ENCODE peak calls at places on chromosomes 1 and 21, in eight cellular contexts. O is SK-N-SH, B is suprapubic skin, V is stomach, F is transverse colon, X is GM12878, A is ovary, J is H1. K is an unnamed sample. For H3K4me1, the result is how much of the 10 kb centered on the place peaks cover.

GRCh38 chr1:201886103-201886885 is 2.4 kb upstream of the SHISA4 start:
- DNase-seq in A (no peak), V (no peak), O (no peak), F (no peak), X (no peak), B (peak), J (no peak), K (no peak)

GRCh38 chr21:46001821-46002681 is 20.5 kb downstream of the COL6A1 start:
- DNase-seq in A (peak), B (peak), F (no peak), J (peak), V (peak), O (peak), X (no peak), K (peak)

GRCh38 chr1:35931424-35932157 is 686 bp downstream of the AGO3 start:
- DNase-seq in V (peak), X (no peak), A (peak), B (no peak), F (peak), J (no peak), O (peak), K (no peak)

GRCh38 chr1:213947200-213947775 is 40.5 kb upstream of the PROX1 start:
- DNase-seq in O (no peak), J (no peak), V (peak), X (no peak), B (no peak), F (no peak), A (no peak), K (no peak)

GRCh38 chr1:14915356-14916054 is 238.0 kb upstream of the TMEM51 start:
- DNase-seq in A (peak), F (peak), X (no peak), J (peak), V (peak), O (peak), B (no peak), K (no peak)

GRCh38 chr1:57623039-57623790 is 199.4 kb upstream of the DAB1 start:
- DNase-seq in B (no peak), X (no peak), V (no peak), O (no peak), A (peak), F (no peak), J (peak), K (no peak)

GRCh38 chr1:91557039-91557690 is 56.5 kb downstream of the CDC7 start:
- DNase-seq in A (no peak), F (no peak), B (no peak), X (no peak), J (no peak), V (no peak), O (no peak), K (no peak)

GRCh38 chr1:12098786-12099185 is 35.7 kb downstream of the TNFRSF8 start:
- DNase-seq in V (no peak), F (no peak), X (no peak), J (no peak), A (no peak), B (no peak), O (no peak), K (no peak)

GRCh38 chr1:224182866-224183590 is at the start of gene DEGS1:
- DNase-seq in J (peak), O (peak), F (peak), X (no peak), V (peak), A (peak), B (peak), K (peak)

GRCh38 chr1:33007190-33008050 is 29.3 kb downstream of the AK2 start:
- DNase-seq in A (no peak), O (peak), B (no peak), X (no peak), F (peak), J (no peak), V (peak), K (no peak)

GRCh38 chr1:239810071-239810481 is 281.6 kb upstream of the FMN2 start:
- DNase-seq in J (no peak), X (no peak), V (no peak), A (no peak), O (no peak), F (no peak), B (no peak), K (no peak)

GRCh38 chr21:44767834-44768831 is 33.5 kb downstream of the UBE2G2 start:
- DNase-seq in J (no peak), A (no peak), X (no peak), O (no peak), V (no peak), F (no peak), B (peak), K (peak)

GRCh38 chr1:153404768-153405167 is 11.6 kb upstream of the S100A7A start:
- DNase-seq in J (peak), B (no peak), O (peak), A (no peak), X (no peak), F (peak), V (peak), K (no peak)

GRCh38 chr1:152451254-152451653 is 37.2 kb upstream of the CRNN start:
- DNase-seq in A (no peak), V (no peak), O (no peak), X (no peak), F (no peak), B (no peak), J (no peak), K (no peak)

DNA sequence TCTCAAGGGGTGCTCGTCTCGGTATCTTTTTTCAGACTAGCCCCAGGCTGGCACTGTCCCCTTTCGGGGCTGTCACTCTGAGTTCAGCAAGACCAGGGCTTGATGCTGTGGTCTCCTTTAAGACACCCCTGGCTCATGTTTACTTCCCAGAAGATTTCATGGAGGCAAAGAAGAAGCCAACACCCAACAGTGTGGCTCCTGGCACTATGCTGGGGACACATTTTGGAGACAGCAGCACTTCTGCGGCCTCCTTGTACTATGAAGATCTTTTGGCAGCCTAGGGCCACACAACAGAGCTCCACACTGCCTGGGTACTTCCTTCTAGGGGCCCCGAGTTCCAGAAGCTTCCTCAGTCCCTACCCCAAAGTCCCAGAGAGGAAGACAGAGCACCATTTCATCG is 24.6 kb downstream of the ECE1 start:
- DNase-seq in O (no peak), B (no peak), J (no peak), V (no peak), A (no peak), F (no peak), X (no peak), K (no peak)
- H3K4me1 ChIP-seq in O (half or more), B (under half), J (under half), V (half or more), A (under half), F (under half), X (under half), K (half or more)

DNA sequence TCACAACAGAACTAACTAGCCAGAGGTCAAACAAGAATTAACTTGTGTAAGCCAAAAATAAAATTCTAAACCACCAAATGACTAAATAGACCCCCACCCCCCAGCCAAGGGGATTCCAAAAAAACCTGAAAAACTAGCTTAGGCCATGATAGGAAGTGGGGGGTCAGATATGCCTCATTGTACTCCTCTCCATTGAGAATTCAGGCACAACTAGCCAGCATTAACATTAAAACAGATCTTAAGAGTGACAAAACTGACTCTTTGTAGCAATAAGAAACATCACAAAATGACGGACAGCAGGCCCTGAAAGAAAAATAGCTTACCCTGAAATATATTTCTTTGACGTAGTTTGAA is 103.0 kb upstream of the ETV3 start:
- DNase-seq in O (no peak), F (no peak), A (no peak), X (no peak), V (no peak), B (no peak), J (no peak), K (no peak)
- H3K27ac ChIP-seq in O (no peak), F (no peak), A (no peak), X (no peak), V (peak), B (no peak), J (peak), K (no peak)

DNA sequence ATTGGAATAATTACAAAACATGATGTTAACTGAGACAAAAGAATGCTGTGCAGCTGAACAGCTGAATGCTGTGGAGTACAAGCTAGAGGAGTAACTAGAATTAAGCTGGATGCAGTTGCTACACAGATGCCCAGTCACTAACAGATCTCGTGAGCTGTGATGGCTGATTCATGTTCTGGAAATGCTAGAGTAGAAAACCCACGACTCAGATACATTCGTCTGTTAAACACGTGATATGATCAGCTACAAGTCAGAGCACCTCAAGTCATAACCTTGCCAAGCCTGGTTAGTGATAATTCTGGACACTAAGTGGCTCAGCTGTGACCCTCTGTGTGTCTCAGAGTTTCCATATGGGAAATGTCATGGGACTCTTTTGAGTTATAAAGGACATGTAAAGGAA is 89.7 kb upstream of the ESRRG start:
- DNase-seq in J (no peak), F (no peak), A (no peak), V (no peak), O (no peak), X (no peak), B (no peak), K (no peak)
- TF ChIP-seq EP300 in J (no peak), F (no peak), A (no peak), V (no peak), O (peak), X (no peak), B (no peak), K (no peak)

DNA sequence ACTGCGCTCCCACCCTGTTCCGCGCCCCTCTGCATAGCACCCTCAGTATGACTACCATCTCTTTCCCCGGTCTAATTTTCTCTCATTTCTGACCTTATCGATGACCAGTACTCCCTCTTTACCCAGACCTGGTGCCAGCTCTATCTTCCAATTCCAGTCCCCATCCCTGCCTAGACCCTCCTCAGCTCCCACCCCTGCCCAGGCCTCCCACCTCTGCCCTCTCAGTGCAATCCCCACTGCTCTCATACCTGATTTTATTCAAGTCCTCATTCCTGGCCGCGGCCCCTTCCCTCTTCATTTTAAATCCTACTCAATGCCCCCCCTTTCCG is 1.3 kb downstream of the USP24 start:
- DNase-seq in J (peak), O (peak), F (no peak), A (no peak), X (no peak), B (no peak), V (no peak), K (peak)
- H3K4me1 ChIP-seq in J (under half), O (under half), F (half or more), A (under half), X (under half), B (half or more), V (under half), K (half or more)

GRCh38 chr21:41009398-41010177 is 158.4 kb upstream of the BACE2 start:
- DNase-seq in A (no peak), X (no peak), V (no peak), B (no peak), F (no peak), J (no peak), O (peak), K (no peak)

GRCh38 chr21:41008971-41009370 is 159.0 kb upstream of the BACE2 start:
- DNase-seq in X (no peak), J (no peak), F (no peak), A (no peak), V (no peak), B (no peak), O (no peak), K (no peak)

GRCh38 chr21:41011968-41012367 is 156.0 kb upstream of the BACE2 start:
- DNase-seq in A (no peak), V (no peak), B (no peak), J (no peak), X (no peak), O (no peak), F (no peak), K (no peak)

GRCh38 chr21:41010981-41011380 is 157.0 kb upstream of the BACE2 start:
- DNase-seq in O (no peak), A (no peak), V (no peak), X (no peak), F (no peak), J (no peak), B (no peak), K (no peak)

DNA sequence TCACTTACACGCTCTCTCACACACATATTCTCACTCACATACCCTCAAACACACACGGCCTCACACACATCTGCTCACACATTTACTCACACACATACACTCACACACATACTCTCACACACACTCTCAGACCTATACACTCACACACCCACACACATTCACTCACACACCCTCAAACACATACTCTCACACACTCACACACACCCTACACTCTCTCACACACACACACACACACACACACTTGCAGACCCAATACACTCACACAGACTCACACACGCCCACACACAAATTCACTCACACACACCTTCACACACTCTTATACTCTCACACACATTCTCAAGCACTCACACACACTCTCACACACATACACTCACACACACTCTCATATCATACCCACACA is 155.5 kb upstream of the BACE2 start:
- DNase-seq in X (no peak), B (no peak), J (no peak), V (no peak), F (no peak), A (no peak), O (no peak), K (no peak)
- H3K27ac ChIP-seq in X (no peak), B (no peak), J (no peak), V (no peak), F (no peak), A (no peak), O (no peak), K (no peak)

GRCh38 chr1:84632975-84633427 is 57.3 kb downstream of the SSX2IP start:
- DNase-seq in V (no peak), F (peak), J (no peak), B (no peak), X (no peak), O (no peak), A (no peak), K (no peak)

GRCh38 chr1:84635261-84635848 is 54.9 kb downstream of the SSX2IP start:
- DNase-seq in A (no peak), V (no peak), J (no peak), F (no peak), X (no peak), O (no peak), B (no peak), K (no peak)

GRCh38 chr1:84632142-84632541 is 57.9 kb upstream of the CTBS start:
- DNase-seq in B (no peak), A (no peak), O (no peak), V (no peak), J (no peak), F (no peak), X (no peak), K (no peak)

GRCh38 chr1:84634536-84635205 is 55.6 kb downstream of the SSX2IP start:
- DNase-seq in J (no peak), O (no peak), A (no peak), X (no peak), F (no peak), B (no peak), V (no peak), K (no peak)
- TF ChIP-seq EP300 in J (no peak), O (no peak), A (no peak), X (no peak), F (no peak), B (no peak), V (no peak), K (no peak)

GRCh38 chr1:150559627-150560010 is 10.4 kb downstream of the ADAMTSL4 start:
- DNase-seq in F (no peak), B (no peak), A (no peak), J (no peak), V (no peak), X (no peak), O (no peak), K (peak)

GRCh38 chr1:150560986-150561829 is 12.0 kb downstream of the ADAMTSL4 start:
- DNase-seq in O (peak), F (peak), J (peak), X (no peak), B (peak), A (peak), V (peak), K (peak)

GRCh38 chr1:150561830-150562367 is 12.7 kb downstream of the ADAMTSL4 start:
- DNase-seq in B (peak), O (peak), A (peak), X (no peak), J (peak), V (peak), F (peak), K (peak)

GRCh38 chr1:150560011-150560438 is 10.8 kb downstream of the ADAMTSL4 start:
- DNase-seq in B (peak), J (peak), V (peak), O (peak), F (peak), A (peak), X (no peak), K (peak)

GRCh38 chr1:150560576-150560975 is 11.4 kb downstream of the ADAMTSL4 start:
- DNase-seq in F (peak), X (no peak), B (no peak), V (no peak), A (no peak), J (no peak), O (no peak), K (peak)
- H3K4me1 ChIP-seq in F (half or more), X (under half), B (half or more), V (half or more), A (under half), J (under half), O (under half), K (half or more)

DNA sequence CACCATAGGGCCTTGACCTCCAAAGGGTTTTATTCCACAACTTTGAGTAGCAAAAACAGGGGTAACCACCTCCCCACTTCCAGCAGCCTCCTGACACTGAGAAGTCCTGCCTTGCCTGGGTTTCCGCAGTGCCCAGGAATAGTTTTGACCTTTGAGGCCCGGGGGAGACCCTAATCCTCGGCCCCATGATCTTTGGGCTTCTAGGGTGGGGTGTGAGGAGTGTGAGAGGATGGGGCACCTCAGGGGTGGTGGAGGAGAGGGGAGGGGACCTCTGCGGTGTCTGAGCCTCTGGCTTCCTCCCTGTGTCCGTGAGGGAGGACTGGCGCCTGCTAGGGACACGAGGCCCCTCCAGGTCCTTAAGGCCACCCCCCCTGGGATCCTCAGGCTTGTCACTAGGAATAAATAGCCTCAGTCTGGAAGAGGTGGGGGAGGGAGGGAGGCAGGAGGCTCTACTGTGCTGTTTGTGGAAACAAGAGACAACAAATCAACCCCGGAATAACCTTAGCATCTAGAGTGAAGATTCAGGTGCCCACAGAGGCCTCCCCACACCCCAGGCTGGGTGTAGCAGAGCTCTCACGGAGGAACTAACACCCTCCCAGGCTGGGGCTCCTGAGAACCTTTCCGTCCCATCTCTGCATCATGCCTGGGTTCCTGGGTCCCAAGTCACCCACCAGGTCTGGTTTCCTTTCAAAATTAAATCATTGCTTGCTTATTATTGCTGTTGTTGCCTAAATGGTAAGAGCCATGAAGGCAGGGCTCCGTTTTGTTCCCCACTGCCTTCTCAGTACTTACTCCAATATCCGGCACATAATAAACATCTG is 904 bp upstream of the FHL3 start:
- DNase-seq in J (no peak), O (no peak), B (peak), X (no peak), A (no peak), F (no peak), V (no peak), K (no peak)
- H3K27ac ChIP-seq in J (no peak), O (peak), B (peak), X (no peak), A (peak), F (peak), V (peak), K (peak)

GRCh38 chr1:228317891-228318810 is 88.5 kb downstream of the TRIM11 start:
- DNase-seq in B (peak), A (peak), J (no peak), X (no peak), V (peak), O (no peak), F (no peak), K (no peak)
- TF ChIP-seq EP300 in B (no peak), A (no peak), J (no peak), X (no peak), V (no peak), O (no peak), F (no peak), K (no peak)

GRCh38 chr1:118958140-118958539 is 30.0 kb downstream of the TBX15 start:
- DNase-seq in O (no peak), F (no peak), A (no peak), V (no peak), J (no peak), X (no peak), B (no peak), K (no peak)
- H3K4me1 ChIP-seq in O (under half), F (under half), A (under half), V (under half), J (under half), X (under half), B (under half), K (under half)